ENCODE peak calls at places on chromosomes 5 and 9, in eight cellular contexts. R, B, G, H, W, L, X and V are unnamed samples.

GRCh38 chr5:66407739-66408138 is 188.5 kb upstream of the MAST4 start:
- DNase-seq in R (no peak), B (no peak), G (no peak), H (no peak), W (peak; percentile 24), L (no peak), X (no peak), V (no peak)

GRCh38 chr5:60611099-60611719 is 88.8 kb downstream of the DEPDC1B start:
- DNase-seq in R (no peak), B (no peak), G (no peak), H (no peak), W (no peak), L (no peak), X (no peak), V (no peak)

GRCh38 chr5:107893642-107894041 is 222.9 kb upstream of the EFNA5 start:
- DNase-seq in R (no peak), B (no peak), G (no peak), H (peak; percentile 76), W (no peak), L (no peak), X (peak; percentile 56), V (no peak)

GRCh38 chr9:17291766-17292165 is 156.9 kb downstream of the CNTLN start:
- DNase-seq in R (no peak), B (no peak), G (no peak), H (peak; percentile 18), W (no peak), L (no peak), X (no peak), V (no peak)

GRCh38 chr9:25377039-25377438 is 301.2 kb downstream of the TUSC1 start:
- DNase-seq in R (no peak), B (no peak), G (no peak), H (no peak), W (no peak), L (no peak), X (no peak), V (no peak)

GRCh38 chr5:158435161-158435616 is 576.2 kb upstream of the CLINT1 start:
- DNase-seq in R (no peak), B (no peak), G (no peak), H (no peak), W (no peak), L (no peak), X (no peak), V (no peak)

GRCh38 chr9:121199921-121200320 is 1.7 kb downstream of the RAB14 start:
- DNase-seq in R (no peak), B (no peak), G (no peak), H (no peak), W (no peak), L (no peak), X (no peak), V (no peak)

GRCh38 chr5:96999856-97000255 is 64.0 kb downstream of the LNPEP start:
- DNase-seq in R (no peak), B (no peak), G (no peak), H (no peak), W (no peak), L (no peak), X (no peak), V (no peak)

GRCh38 chr5:172410160-172410559 is 44.2 kb downstream of the SH3PXD2B start:
- DNase-seq in R (no peak), B (no peak), G (no peak), H (peak; percentile 79), W (no peak), L (no peak), X (no peak), V (no peak)